ENCODE peak calls at places on chromosomes 2 and 18, in four cellular contexts. One of them, this sample, is unnamed.

GRCh38 chr2:70887550-70888229 is 48.0 kb upstream of the ATP6V1B1 start:
- DNase-seq in HT-29: no peak
- DNase-seq in left ventricle myocardium superior: peak; percentile 49
- DNase-seq in hippocampal formation: no peak
- DNase-seq in this sample: no peak

GRCh38 chr2:226611944-226612318 is 187.7 kb downstream of the IRS1 start:
- DNase-seq in HT-29: no peak
- DNase-seq in left ventricle myocardium superior: no peak
- DNase-seq in hippocampal formation: no peak
- DNase-seq in this sample: no peak

GRCh38 chr2:20611077-20611843 is 39.6 kb downstream of the HS1BP3 start:
- DNase-seq in HT-29: peak; percentile 96
- DNase-seq in left ventricle myocardium superior: peak; percentile 78
- DNase-seq in hippocampal formation: no peak
- DNase-seq in this sample: no peak

GRCh38 chr2:6637329-6637728 is 228.4 kb downstream of the CMPK2 start:
- DNase-seq in HT-29: no peak
- DNase-seq in left ventricle myocardium superior: no peak
- DNase-seq in hippocampal formation: no peak
- DNase-seq in this sample: no peak

GRCh38 chr2:157722580-157723234 is 94.0 kb upstream of the ACVR1C start:
- DNase-seq in HT-29: no peak
- DNase-seq in left ventricle myocardium superior: no peak
- DNase-seq in hippocampal formation: no peak
- DNase-seq in this sample: no peak

GRCh38 chr2:103008586-103008985 is 246.8 kb downstream of the TMEM182 start:
- DNase-seq in HT-29: no peak
- DNase-seq in left ventricle myocardium superior: no peak
- DNase-seq in hippocampal formation: no peak
- DNase-seq in this sample: no peak

GRCh38 chr2:47119001-47119400 is 36.1 kb downstream of the STPG4 start:
- DNase-seq in HT-29: no peak
- DNase-seq in left ventricle myocardium superior: no peak
- DNase-seq in hippocampal formation: no peak
- DNase-seq in this sample: no peak

GRCh38 chr2:203646266-203646864 is 60.1 kb upstream of the CD28 start:
- DNase-seq in HT-29: no peak
- DNase-seq in left ventricle myocardium superior: no peak
- DNase-seq in hippocampal formation: no peak
- DNase-seq in this sample: no peak

GRCh38 chr2:104547251-104547650 is 306.7 kb upstream of the POU3F3 start:
- DNase-seq in HT-29: no peak
- DNase-seq in left ventricle myocardium superior: no peak
- DNase-seq in hippocampal formation: no peak
- DNase-seq in this sample: no peak

GRCh38 chr2:10393648-10393982 is 54.5 kb downstream of the ODC1 start:
- DNase-seq in HT-29: no peak
- DNase-seq in left ventricle myocardium superior: no peak
- DNase-seq in hippocampal formation: no peak
- DNase-seq in this sample: no peak

GRCh38 chr2:44549099-44549471 is 187.3 kb downstream of the CAMKMT start:
- DNase-seq in HT-29: peak; percentile 9
- DNase-seq in left ventricle myocardium superior: no peak
- DNase-seq in hippocampal formation: no peak
- DNase-seq in this sample: no peak

GRCh38 chr2:46689993-46690392 is 210.6 kb downstream of the TMEM247 start:
- DNase-seq in HT-29: no peak
- DNase-seq in left ventricle myocardium superior: no peak
- DNase-seq in hippocampal formation: no peak
- DNase-seq in this sample: no peak

GRCh38 chr2:108182489-108182888 is 57.3 kb upstream of the SULT1C3 start:
- DNase-seq in HT-29: peak; percentile 46
- DNase-seq in left ventricle myocardium superior: no peak
- DNase-seq in hippocampal formation: no peak
- DNase-seq in this sample: no peak

GRCh38 chr2:34012728-34013302 is 413.7 kb upstream of the FAM98A start:
- DNase-seq in HT-29: peak; percentile 63
- DNase-seq in left ventricle myocardium superior: peak; percentile 52
- DNase-seq in hippocampal formation: peak; percentile 74
- DNase-seq in this sample: peak; percentile 81

GRCh38 chr2:89763581-89764485 is 1072.4 kb downstream of the RPIA start:
- DNase-seq in HT-29: no peak
- DNase-seq in left ventricle myocardium superior: peak; percentile 29
- DNase-seq in hippocampal formation: no peak
- DNase-seq in this sample: no peak

GRCh38 chr2:2775018-2775417 is 443.9 kb upstream of the MYT1L start:
- DNase-seq in HT-29: no peak
- DNase-seq in left ventricle myocardium superior: no peak
- DNase-seq in hippocampal formation: no peak
- DNase-seq in this sample: no peak

GRCh38 chr2:165535443-165535842 is 65.9 kb downstream of the CSRNP3 start:
- DNase-seq in HT-29: no peak
- DNase-seq in left ventricle myocardium superior: no peak
- DNase-seq in hippocampal formation: no peak
- DNase-seq in this sample: no peak

GRCh38 chr2:647003-647560 is 30.1 kb downstream of the TMEM18 start:
- DNase-seq in HT-29: no peak
- DNase-seq in left ventricle myocardium superior: no peak
- DNase-seq in hippocampal formation: no peak
- DNase-seq in this sample: no peak

GRCh38 chr2:6750389-6751158 is 115.1 kb downstream of the CMPK2 start:
- DNase-seq in HT-29: no peak
- DNase-seq in left ventricle myocardium superior: no peak
- DNase-seq in hippocampal formation: no peak
- DNase-seq in this sample: no peak

GRCh38 chr2:143906850-143907249 is 613.1 kb downstream of the ZEB2 start:
- DNase-seq in HT-29: no peak
- DNase-seq in left ventricle myocardium superior: no peak
- DNase-seq in hippocampal formation: no peak
- DNase-seq in this sample: no peak

GRCh38 chr2:112476434-112476833 is 5.5 kb upstream of the TTL start:
- DNase-seq in HT-29: no peak
- DNase-seq in left ventricle myocardium superior: no peak
- DNase-seq in hippocampal formation: no peak
- DNase-seq in this sample: no peak

GRCh38 chr18:32049393-32050161 is 31.0 kb downstream of the RNF125 start:
- DNase-seq in HT-29: no peak
- DNase-seq in left ventricle myocardium superior: peak; percentile 45
- DNase-seq in hippocampal formation: no peak
- DNase-seq in this sample: peak; percentile 20

GRCh38 chr18:12056034-12056883 is 37.4 kb upstream of the ANKRD62 start:
- DNase-seq in HT-29: no peak
- DNase-seq in left ventricle myocardium superior: no peak
- DNase-seq in hippocampal formation: no peak
- DNase-seq in this sample: no peak

GRCh38 chr2:215536476-215536875 is 100.6 kb upstream of the FN1 start:
- DNase-seq in HT-29: peak; percentile 15
- DNase-seq in left ventricle myocardium superior: no peak
- DNase-seq in hippocampal formation: no peak
- DNase-seq in this sample: no peak

GRCh38 chr2:3034856-3035255 is 342.8 kb downstream of the EIPR1 start:
- DNase-seq in HT-29: no peak
- DNase-seq in left ventricle myocardium superior: no peak
- DNase-seq in hippocampal formation: no peak
- DNase-seq in this sample: no peak

GRCh38 chr2:191650896-191651773 is 26.8 kb upstream of the NABP1 start:
- DNase-seq in HT-29: no peak
- DNase-seq in left ventricle myocardium superior: no peak
- DNase-seq in hippocampal formation: no peak
- DNase-seq in this sample: no peak

GRCh38 chr18:57475408-57475807 is 40.2 kb downstream of the ONECUT2 start:
- DNase-seq in HT-29: no peak
- DNase-seq in left ventricle myocardium superior: no peak
- DNase-seq in hippocampal formation: no peak
- DNase-seq in this sample: no peak

GRCh38 chr2:168571061-168571460 is 115.0 kb downstream of the CERS6 start:
- DNase-seq in HT-29: no peak
- DNase-seq in left ventricle myocardium superior: no peak
- DNase-seq in hippocampal formation: no peak
- DNase-seq in this sample: no peak

GRCh38 chr2:30277582-30277981 is 46.2 kb downstream of the LBH start:
- DNase-seq in HT-29: no peak
- DNase-seq in left ventricle myocardium superior: no peak
- DNase-seq in hippocampal formation: no peak
- DNase-seq in this sample: no peak

GRCh38 chr2:239368321-239368720 is 32.5 kb downstream of the HDAC4 start:
- DNase-seq in HT-29: no peak
- DNase-seq in left ventricle myocardium superior: no peak
- DNase-seq in hippocampal formation: no peak
- DNase-seq in this sample: no peak

GRCh38 chr2:223613017-223613950 is 11.1 kb upstream of the SCG2 start:
- DNase-seq in HT-29: peak; percentile 70
- DNase-seq in left ventricle myocardium superior: peak; percentile 77
- DNase-seq in hippocampal formation: peak; percentile 80
- DNase-seq in this sample: peak; percentile 89

GRCh38 chr2:73999881-74000597 is 15.3 kb downstream of the TET3 start:
- DNase-seq in HT-29: peak; percentile 14
- DNase-seq in left ventricle myocardium superior: no peak
- DNase-seq in hippocampal formation: no peak
- DNase-seq in this sample: no peak

GRCh38 chr2:237644059-237644703 is 16.8 kb downstream of the LRRFIP1 start:
- DNase-seq in HT-29: no peak
- DNase-seq in left ventricle myocardium superior: no peak
- DNase-seq in hippocampal formation: no peak
- DNase-seq in this sample: no peak

GRCh38 chr18:24071779-24072178 is 57.2 kb downstream of the TTC39C start:
- DNase-seq in HT-29: no peak
- DNase-seq in left ventricle myocardium superior: no peak
- DNase-seq in hippocampal formation: no peak
- DNase-seq in this sample: no peak

GRCh38 chr2:176931588-176932563 is 280.7 kb upstream of the HNRNPA3 start:
- DNase-seq in HT-29: no peak
- DNase-seq in left ventricle myocardium superior: no peak
- DNase-seq in hippocampal formation: no peak
- DNase-seq in this sample: no peak